ENCODE peak calls at places on chromosomes 4 and X, in four cellular contexts. One of them, this sample, is unnamed.

GRCh38 chr4:26671111-26671510 is 87.2 kb downstream of the TBC1D19 start:
- DNase-seq in HTR-8/SVneo: no peak
- DNase-seq in H9: no peak
- DNase-seq in stimulated activated CD4-positive, alpha-beta T cell treated with anti-CD3 and anti-CD28 coated beads, Interleukin-4, amount 100 ng/mL, for 1 hour: no peak
- DNase-seq in this sample: no peak

GRCh38 chr4:26088433-26088928 is 174.5 kb downstream of the SMIM20 start:
- DNase-seq in HTR-8/SVneo: no peak
- DNase-seq in H9: no peak
- DNase-seq in stimulated activated CD4-positive, alpha-beta T cell treated with anti-CD3 and anti-CD28 coated beads, Interleukin-4, amount 100 ng/mL, for 1 hour: no peak
- DNase-seq in this sample: peak; percentile 95

GRCh38 chrX:79081895-79082512 is 62.5 kb upstream of the GPR174 start:
- DNase-seq in HTR-8/SVneo: peak; percentile 52
- DNase-seq in H9: no peak
- DNase-seq in stimulated activated CD4-positive, alpha-beta T cell treated with anti-CD3 and anti-CD28 coated beads, Interleukin-4, amount 100 ng/mL, for 1 hour: no peak
- DNase-seq in this sample: peak; percentile 25

GRCh38 chr4:113684534-113685091 is 76.9 kb downstream of the CAMK2D start:
- DNase-seq in HTR-8/SVneo: peak; percentile 20
- DNase-seq in H9: peak; percentile 30
- DNase-seq in stimulated activated CD4-positive, alpha-beta T cell treated with anti-CD3 and anti-CD28 coated beads, Interleukin-4, amount 100 ng/mL, for 1 hour: no peak
- DNase-seq in this sample: peak; percentile 38

GRCh38 chr4:155701827-155702226 is 35.2 kb downstream of the GUCY1A1 start:
- DNase-seq in HTR-8/SVneo: no peak
- DNase-seq in H9: no peak
- DNase-seq in stimulated activated CD4-positive, alpha-beta T cell treated with anti-CD3 and anti-CD28 coated beads, Interleukin-4, amount 100 ng/mL, for 1 hour: no peak
- DNase-seq in this sample: no peak

GRCh38 chr4:66693694-66694093 is 851.6 kb downstream of the CENPC start:
- DNase-seq in HTR-8/SVneo: no peak
- DNase-seq in H9: no peak
- DNase-seq in stimulated activated CD4-positive, alpha-beta T cell treated with anti-CD3 and anti-CD28 coated beads, Interleukin-4, amount 100 ng/mL, for 1 hour: no peak
- DNase-seq in this sample: no peak

GRCh38 chrX:46686003-46686645 is 72.8 kb downstream of the SLC9A7 start:
- DNase-seq in HTR-8/SVneo: peak; percentile 13
- DNase-seq in H9: peak; percentile 32
- DNase-seq in stimulated activated CD4-positive, alpha-beta T cell treated with anti-CD3 and anti-CD28 coated beads, Interleukin-4, amount 100 ng/mL, for 1 hour: peak; percentile 15
- DNase-seq in this sample: peak; percentile 25

GRCh38 chr4:41124916-41125548 is 89.3 kb downstream of the APBB2 start:
- DNase-seq in HTR-8/SVneo: no peak
- DNase-seq in H9: no peak
- DNase-seq in stimulated activated CD4-positive, alpha-beta T cell treated with anti-CD3 and anti-CD28 coated beads, Interleukin-4, amount 100 ng/mL, for 1 hour: no peak
- DNase-seq in this sample: peak; percentile 81

GRCh38 chr4:173748353-173748752 is 218.3 kb upstream of the HAND2 start:
- DNase-seq in HTR-8/SVneo: peak; percentile 5
- DNase-seq in H9: no peak
- DNase-seq in stimulated activated CD4-positive, alpha-beta T cell treated with anti-CD3 and anti-CD28 coated beads, Interleukin-4, amount 100 ng/mL, for 1 hour: no peak
- DNase-seq in this sample: no peak

GRCh38 chr4:6332042-6332668 is 62.5 kb downstream of the WFS1 start:
- DNase-seq in HTR-8/SVneo: peak; percentile 50
- DNase-seq in H9: peak; percentile 75
- DNase-seq in stimulated activated CD4-positive, alpha-beta T cell treated with anti-CD3 and anti-CD28 coated beads, Interleukin-4, amount 100 ng/mL, for 1 hour: no peak
- DNase-seq in this sample: no peak

GRCh38 chrX:52346462-52347165 is 22.2 kb upstream of the XAGE2 start:
- DNase-seq in HTR-8/SVneo: no peak
- DNase-seq in H9: no peak
- DNase-seq in stimulated activated CD4-positive, alpha-beta T cell treated with anti-CD3 and anti-CD28 coated beads, Interleukin-4, amount 100 ng/mL, for 1 hour: peak; percentile 5
- DNase-seq in this sample: peak; percentile 83

GRCh38 chr4:144509088-144509854 is 136.7 kb upstream of the HHIP start:
- DNase-seq in HTR-8/SVneo: no peak
- DNase-seq in H9: no peak
- DNase-seq in stimulated activated CD4-positive, alpha-beta T cell treated with anti-CD3 and anti-CD28 coated beads, Interleukin-4, amount 100 ng/mL, for 1 hour: no peak
- DNase-seq in this sample: no peak

GRCh38 chr4:44194365-44194764 is 254.2 kb downstream of the KCTD8 start:
- DNase-seq in HTR-8/SVneo: no peak
- DNase-seq in H9: no peak
- DNase-seq in stimulated activated CD4-positive, alpha-beta T cell treated with anti-CD3 and anti-CD28 coated beads, Interleukin-4, amount 100 ng/mL, for 1 hour: no peak
- DNase-seq in this sample: no peak

GRCh38 chr4:36310793-36311192 is 29.4 kb downstream of the DTHD1 start:
- DNase-seq in HTR-8/SVneo: no peak
- DNase-seq in H9: no peak
- DNase-seq in stimulated activated CD4-positive, alpha-beta T cell treated with anti-CD3 and anti-CD28 coated beads, Interleukin-4, amount 100 ng/mL, for 1 hour: no peak
- DNase-seq in this sample: no peak

GRCh38 chr4:3418029-3418762 is 23.6 kb upstream of the HGFAC start:
- DNase-seq in HTR-8/SVneo: no peak
- DNase-seq in H9: no peak
- DNase-seq in stimulated activated CD4-positive, alpha-beta T cell treated with anti-CD3 and anti-CD28 coated beads, Interleukin-4, amount 100 ng/mL, for 1 hour: no peak
- DNase-seq in this sample: no peak

GRCh38 chr4:125097729-125098128 is 217.0 kb upstream of the FAT4 start:
- DNase-seq in HTR-8/SVneo: no peak
- DNase-seq in H9: no peak
- DNase-seq in stimulated activated CD4-positive, alpha-beta T cell treated with anti-CD3 and anti-CD28 coated beads, Interleukin-4, amount 100 ng/mL, for 1 hour: no peak
- DNase-seq in this sample: peak; percentile 29

GRCh38 chrX:118780915-118781314 is 42.7 kb upstream of the ZCCHC12 start:
- DNase-seq in HTR-8/SVneo: no peak
- DNase-seq in H9: no peak
- DNase-seq in stimulated activated CD4-positive, alpha-beta T cell treated with anti-CD3 and anti-CD28 coated beads, Interleukin-4, amount 100 ng/mL, for 1 hour: no peak
- DNase-seq in this sample: no peak

GRCh38 chrX:129609395-129609794 is 45.4 kb downstream of the APLN start:
- DNase-seq in HTR-8/SVneo: no peak
- DNase-seq in H9: no peak
- DNase-seq in stimulated activated CD4-positive, alpha-beta T cell treated with anti-CD3 and anti-CD28 coated beads, Interleukin-4, amount 100 ng/mL, for 1 hour: no peak
- DNase-seq in this sample: no peak

GRCh38 chrX:111168314-111168713 is 72.3 kb downstream of the PAK3 start:
- DNase-seq in HTR-8/SVneo: no peak
- DNase-seq in H9: peak; percentile 29
- DNase-seq in stimulated activated CD4-positive, alpha-beta T cell treated with anti-CD3 and anti-CD28 coated beads, Interleukin-4, amount 100 ng/mL, for 1 hour: no peak
- DNase-seq in this sample: peak; percentile 20

GRCh38 chr4:74374561-74375327 is 9.8 kb downstream of the EREG start:
- DNase-seq in HTR-8/SVneo: peak; percentile 41
- DNase-seq in H9: no peak
- DNase-seq in stimulated activated CD4-positive, alpha-beta T cell treated with anti-CD3 and anti-CD28 coated beads, Interleukin-4, amount 100 ng/mL, for 1 hour: no peak
- DNase-seq in this sample: peak; percentile 98

GRCh38 chr4:137794779-137795178 is 262.5 kb upstream of the PCDH18 start:
- DNase-seq in HTR-8/SVneo: no peak
- DNase-seq in H9: no peak
- DNase-seq in stimulated activated CD4-positive, alpha-beta T cell treated with anti-CD3 and anti-CD28 coated beads, Interleukin-4, amount 100 ng/mL, for 1 hour: no peak
- DNase-seq in this sample: no peak

This sample was measured in bronchial epithelial cell.